ENCODE peak calls at places on chromosomes 1 and 21, in six cellular contexts. D, Y, P, X, A and H are unnamed samples.

GRCh38 chr1:234972411-234973191 is 156.0 kb downstream of the TOMM20 start:
- DNase-seq in A (no peak), P (no peak), D (no peak), Y (no peak), X (no peak), H (no peak)

GRCh38 chr1:200535605-200536004 is 84.9 kb downstream of the KIF14 start:
- DNase-seq in A (no peak), X (no peak), Y (no peak), P (no peak), D (peak), H (no peak)

GRCh38 chr1:10217748-10218441 is 7.5 kb downstream of the KIF1B start:
- DNase-seq in Y (no peak), X (no peak), D (peak), A (no peak), P (no peak), H (no peak)

GRCh38 chr1:179127163-179127895 is 45.5 kb downstream of the TOR3A start:
- DNase-seq in Y (no peak), D (peak), P (peak), A (no peak), X (no peak), H (no peak)

GRCh38 chr1:3114131-3114744 is 45.2 kb downstream of the PRDM16 start:
- DNase-seq in D (no peak), Y (no peak), P (no peak), A (no peak), X (no peak), H (no peak)

GRCh38 chr21:40845621-40846020 is 1.3 kb downstream of the DSCAM start:
- DNase-seq in D (peak), A (no peak), Y (no peak), P (no peak), X (no peak), H (no peak)

GRCh38 chr1:63746129-63746864 is 27.5 kb upstream of the ROR1 start:
- DNase-seq in D (peak), P (peak), Y (peak), A (no peak), X (no peak), H (peak)

GRCh38 chr1:158048371-158049067 is 55.1 kb downstream of the KIRREL1 start:
- DNase-seq in X (no peak), A (no peak), P (no peak), D (no peak), Y (no peak), H (no peak)

GRCh38 chr1:24554714-24555113 is 1.2 kb upstream of the NCMAP start:
- DNase-seq in P (no peak), D (no peak), A (no peak), Y (no peak), X (no peak), H (no peak)

GRCh38 chr1:66475940-66476339 is 58.0 kb upstream of the SGIP1 start:
- DNase-seq in P (no peak), Y (no peak), D (no peak), X (no peak), A (no peak), H (no peak)

GRCh38 chr1:183027791-183028190 is 4.6 kb downstream of the LAMC1 start:
- DNase-seq in D (no peak), Y (no peak), P (no peak), X (no peak), A (no peak), H (no peak)

GRCh38 chr1:183385746-183386145 is 32.4 kb downstream of the NMNAT2 start:
- DNase-seq in D (no peak), X (no peak), Y (no peak), P (no peak), A (no peak), H (no peak)

GRCh38 chr1:103142466-103142865 is 34.1 kb upstream of the COL11A1 start:
- DNase-seq in Y (no peak), D (no peak), P (no peak), X (no peak), A (no peak), H (no peak)

GRCh38 chr1:205577874-205578658 is 53.7 kb downstream of the ELK4 start:
- DNase-seq in Y (no peak), D (no peak), P (no peak), A (no peak), X (no peak), H (no peak)

GRCh38 chr1:239140968-239141367 is 245.4 kb upstream of the CHRM3 start:
- DNase-seq in X (no peak), D (no peak), P (no peak), Y (no peak), A (no peak), H (no peak)

GRCh38 chr1:212637902-212638301 is 29.3 kb downstream of the ATF3 start:
- DNase-seq in D (no peak), A (no peak), X (no peak), Y (no peak), P (no peak), H (no peak)

GRCh38 chr1:112298558-112298957 is 97.5 kb upstream of the CTTNBP2NL start:
- DNase-seq in Y (peak), D (peak), P (peak), A (peak), X (no peak), H (peak)

GRCh38 chr1:14924012-14924452 is 229.5 kb upstream of the TMEM51 start:
- DNase-seq in P (peak), X (no peak), Y (no peak), A (peak), D (peak), H (no peak)

GRCh38 chr1:31699341-31699891 is 4.4 kb downstream of the COL16A1 start:
- DNase-seq in A (no peak), Y (no peak), P (no peak), D (no peak), X (no peak), H (no peak)

GRCh38 chr1:92957020-92957734 is 4.1 kb downstream of the DIPK1A start:
- DNase-seq in D (no peak), X (no peak), A (no peak), P (no peak), Y (no peak), H (no peak)

GRCh38 chr1:205257735-205258134 is 30.0 kb downstream of the TMCC2 start:
- DNase-seq in P (no peak), D (no peak), X (no peak), Y (no peak), A (no peak), H (no peak)

GRCh38 chr1:91683598-91683951 is 182.9 kb downstream of the CDC7 start:
- DNase-seq in D (no peak), X (no peak), Y (no peak), A (no peak), P (no peak), H (no peak)

GRCh38 chr1:15847893-15848142 is 311 bp downstream of the SPEN start:
- DNase-seq in X (no peak), A (no peak), D (no peak), Y (no peak), P (no peak), H (no peak)

GRCh38 chr1:110606784-110607662 is 865 bp upstream of the KCNA2 start:
- DNase-seq in D (no peak), Y (no peak), X (no peak), A (no peak), P (no peak), H (no peak)

GRCh38 chr1:201538618-201539551 is at the start of gene NAV1:
- DNase-seq in Y (no peak), D (peak), X (peak), P (peak), A (peak), H (peak)

GRCh38 chr1:32150847-32151246 is 28.6 kb upstream of the TXLNA start:
- DNase-seq in A (no peak), Y (no peak), P (no peak), D (peak), X (no peak), H (no peak)

GRCh38 chr1:64469121-64469520 is 808 bp upstream of the CACHD1 start:
- DNase-seq in Y (no peak), D (no peak), A (no peak), X (no peak), P (no peak), H (no peak)

GRCh38 chr1:110872745-110873435 is at the start of gene CD53:
- DNase-seq in D (no peak), A (no peak), P (no peak), X (no peak), Y (no peak), H (no peak)